ENCODE peak calls at places on chromosomes 1 and 21, in seven cellular contexts. H is RCC 7860; J is stromal cell of bone marrow; Z is fibroblast of the conjunctiva; Q is iris pigment epithelial cell; C is NCI-H1105; E is stimulated activated CD4-positive, alpha-beta T cell treated with anti-CD3 and anti-CD28 coated beads, Interleukin-1b, Interleukin-23, amount 100 ng/mL, for 24 hours. L is an unnamed sample.

GRCh38 chr1:159144571-159144970 is 26.8 kb upstream of the CADM3 start:
- DNase-seq in C (no peak), J (no peak), Z (no peak), H (no peak), E (no peak), Q (no peak), L (no peak)

GRCh38 chr1:18568489-18568888 is 62.2 kb upstream of the PAX7 start:
- DNase-seq in C (no peak), Z (no peak), J (no peak), Q (no peak), H (no peak), E (no peak), L (no peak)

GRCh38 chr1:8529901-8530300 is 212.0 kb downstream of the SLC45A1 start:
- DNase-seq in Z (no peak), J (no peak), E (no peak), C (no peak), H (no peak), Q (no peak), L (no peak)

GRCh38 chr1:6634278-6635052 is 9.8 kb downstream of the THAP3 start:
- DNase-seq in C (peak; percentile 13), E (no peak), J (no peak), Z (no peak), H (no peak), Q (peak; percentile 39), L (no peak)

GRCh38 chr1:30749691-30750583 is 7.6 kb downstream of the LAPTM5 start:
- DNase-seq in Q (no peak), J (no peak), H (no peak), Z (no peak), E (no peak), C (no peak), L (no peak)

GRCh38 chr21:39120876-39121599 is 62.2 kb downstream of the PSMG1 start:
- DNase-seq in Z (no peak), J (no peak), Q (no peak), E (no peak), C (no peak), H (no peak), L (no peak)

GRCh38 chr1:92754000-92754787 is 30.7 kb downstream of the EVI5 start:
- DNase-seq in Q (peak; percentile 76), C (no peak), J (peak; percentile 62), E (no peak), Z (peak; percentile 43), H (no peak), L (peak; percentile 65)

GRCh38 chr1:79679916-79680315 is 673.4 kb upstream of the ADGRL4 start:
- DNase-seq in Z (no peak), Q (no peak), H (no peak), J (no peak), E (no peak), C (no peak), L (no peak)

GRCh38 chr1:40107290-40107959 is 10.4 kb upstream of the PPT1 start:
- DNase-seq in J (no peak), E (no peak), Q (no peak), C (no peak), H (no peak), Z (no peak), L (no peak)

GRCh38 chr1:23555949-23556640 is 3.2 kb downstream of the ID3 start:
- DNase-seq in C (peak; percentile 65), Z (no peak), Q (peak; percentile 84), J (no peak), H (peak; percentile 96), E (no peak), L (no peak)

GRCh38 chr1:180173952-180174351 is 19.3 kb downstream of the QSOX1 start:
- DNase-seq in Q (no peak), C (no peak), H (no peak), E (no peak), J (peak; percentile 66), Z (no peak), L (no peak)

GRCh38 chr21:28805885-28806284 is 186.8 kb downstream of the LTN1 start:
- DNase-seq in Z (peak; percentile 85), Q (peak; percentile 71), J (peak; percentile 91), H (no peak), C (no peak), E (no peak), L (peak; percentile 84)

GRCh38 chr1:44820945-44821715 is 12.8 kb downstream of the BTBD19 start:
- DNase-seq in Q (no peak), Z (no peak), J (no peak), C (no peak), H (no peak), E (no peak), L (no peak)

GRCh38 chr1:62725255-62725654 is 37.1 kb upstream of the DOCK7 start:
- DNase-seq in Q (peak; percentile 67), E (no peak), H (no peak), Z (peak; percentile 47), C (no peak), J (peak; percentile 55), L (peak; percentile 74)

GRCh38 chr1:97844552-97845089 is 76.2 kb downstream of the DPYD start:
- DNase-seq in J (no peak), E (no peak), C (no peak), H (no peak), Z (no peak), Q (no peak), L (no peak)

GRCh38 chr1:162230096-162230495 is 146.6 kb downstream of the SPATA46 start:
- DNase-seq in E (no peak), Z (no peak), C (no peak), J (no peak), Q (no peak), H (no peak), L (no peak)

GRCh38 chr1:201751872-201752271 is 77.1 kb upstream of the IPO9 start:
- DNase-seq in E (no peak), C (no peak), J (no peak), H (no peak), Q (peak; percentile 86), Z (no peak), L (no peak)

GRCh38 chr1:61092643-61093042 is 10.3 kb downstream of the NFIA start:
- DNase-seq in E (no peak), C (peak; percentile 46), H (no peak), Q (no peak), Z (no peak), J (no peak), L (no peak)

GRCh38 chr1:29234471-29234870 is 1.9 kb upstream of the PTPRU start:
- DNase-seq in Q (no peak), C (no peak), E (no peak), Z (no peak), J (no peak), H (no peak), L (no peak)

GRCh38 chr1:204868340-204868700 is 2.3 kb upstream of the NFASC start:
- DNase-seq in C (no peak), Q (no peak), Z (no peak), J (no peak), E (no peak), H (no peak), L (no peak)

GRCh38 chr21:29499734-29500343 is 201.1 kb downstream of the BACH1 start:
- DNase-seq in Z (no peak), C (peak; percentile 1), H (peak; percentile 18), J (no peak), E (no peak), Q (peak; percentile 54), L (no peak)

GRCh38 chr1:23964790-23965740 is 5.4 kb downstream of the PNRC2 start:
- DNase-seq in Z (no peak), C (no peak), E (no peak), J (no peak), Q (peak; percentile 50), H (no peak), L (no peak)

GRCh38 chr1:41530411-41530810 is 45.9 kb upstream of the EDN2 start:
- DNase-seq in C (no peak), E (no peak), J (no peak), Q (no peak), Z (no peak), H (no peak), L (no peak)

GRCh38 chr1:170533331-170533730 is 1.4 kb downstream of the GORAB start:
- DNase-seq in Q (peak; percentile 88), E (no peak), J (no peak), Z (peak; percentile 35), H (peak; percentile 13), C (no peak), L (peak; percentile 54)

GRCh38 chr1:20322081-20322824 is 31.6 kb downstream of the VWA5B1 start:
- DNase-seq in Z (no peak), J (no peak), Q (peak; percentile 2), H (no peak), E (no peak), C (no peak), L (no peak)

GRCh38 chr1:41862411-41863221 is 56.1 kb downstream of the HIVEP3 start:
- DNase-seq in Q (peak; percentile 90), E (peak; percentile 23), Z (no peak), H (peak; percentile 98), J (no peak), C (no peak), L (no peak)

GRCh38 chr1:185157599-185158469 is 867 bp downstream of the SWT1 start:
- DNase-seq in E (no peak), J (no peak), H (no peak), Q (peak; percentile 21), C (no peak), Z (no peak), L (no peak)

GRCh38 chr1:110875216-110875731 is 2.3 kb downstream of the CD53 start:
- DNase-seq in E (no peak), H (no peak), Z (no peak), J (no peak), Q (no peak), C (no peak), L (no peak)

GRCh38 chr1:201316556-201316955 is 33.2 kb downstream of the PKP1 start:
- DNase-seq in C (no peak), Z (no peak), H (no peak), J (no peak), Q (no peak), E (no peak), L (no peak)

GRCh38 chr1:93842750-93843500 is 36.1 kb downstream of the DNTTIP2 start:
- DNase-seq in J (no peak), Z (no peak), H (no peak), C (no peak), Q (peak; percentile 44), E (no peak), L (no peak)

GRCh38 chr1:8122477-8123407 is 96.6 kb upstream of the ERRFI1 start:
- DNase-seq in Z (no peak), J (no peak), E (no peak), Q (peak; percentile 50), H (peak; percentile 51), C (no peak), L (no peak)

GRCh38 chr21:29258626-29259335 is 39.9 kb upstream of the BACH1 start:
- DNase-seq in Z (peak; percentile 16), Q (peak; percentile 88), E (no peak), C (no peak), H (peak; percentile 29), J (peak; percentile 38), L (peak; percentile 58)

GRCh38 chr1:213984387-213985180 is 3.2 kb upstream of the PROX1 start:
- DNase-seq in C (peak; percentile 37), Q (no peak), Z (no peak), H (no peak), J (no peak), E (no peak), L (no peak)

GRCh38 chr1:155184835-155185782 is 11.5 kb downstream of the TRIM46 start:
- DNase-seq in H (no peak), Q (no peak), Z (no peak), J (no peak), E (no peak), C (no peak), L (no peak)